ENCODE peak calls at places on chromosomes 13 and 19, in four cellular contexts. X, J, R and P are unnamed samples.

GRCh38 chr19:42528354-42529247 is at the start of gene CEACAM1:
- DNase-seq in X (no peak), J (no peak), R (no peak), P (no peak)

GRCh38 chr19:17775245-17775927 is 19.6 kb upstream of the B3GNT3 start:
- DNase-seq in X (peak), J (no peak), R (peak), P (peak)

GRCh38 chr19:46753420-46754155 is 7.3 kb upstream of the STRN4 start:
- DNase-seq in X (peak), J (no peak), R (no peak), P (peak)

GRCh38 chr19:51524661-51525264 is 6.7 kb downstream of the SIGLEC6 start:
- DNase-seq in X (no peak), J (no peak), R (no peak), P (no peak)

GRCh38 chr13:106989866-106990265 is 421.9 kb upstream of the ARGLU1 start:
- DNase-seq in X (no peak), J (no peak), R (no peak), P (no peak)

GRCh38 chr13:100751826-100752225 is 77.2 kb upstream of the TMTC4 start:
- DNase-seq in X (no peak), J (no peak), R (no peak), P (no peak)

GRCh38 chr19:34254552-34255432 is at the start of gene GARRE1:
- DNase-seq in X (peak), J (no peak), R (peak), P (peak)

GRCh38 chr19:58474291-58474996 is 1.7 kb upstream of the ZNF446 start:
- DNase-seq in X (no peak), J (no peak), R (peak), P (no peak)

GRCh38 chr19:42048992-42049391 is 21.0 kb downstream of the GRIK5 start:
- DNase-seq in X (no peak), J (no peak), R (no peak), P (no peak)

DNA sequence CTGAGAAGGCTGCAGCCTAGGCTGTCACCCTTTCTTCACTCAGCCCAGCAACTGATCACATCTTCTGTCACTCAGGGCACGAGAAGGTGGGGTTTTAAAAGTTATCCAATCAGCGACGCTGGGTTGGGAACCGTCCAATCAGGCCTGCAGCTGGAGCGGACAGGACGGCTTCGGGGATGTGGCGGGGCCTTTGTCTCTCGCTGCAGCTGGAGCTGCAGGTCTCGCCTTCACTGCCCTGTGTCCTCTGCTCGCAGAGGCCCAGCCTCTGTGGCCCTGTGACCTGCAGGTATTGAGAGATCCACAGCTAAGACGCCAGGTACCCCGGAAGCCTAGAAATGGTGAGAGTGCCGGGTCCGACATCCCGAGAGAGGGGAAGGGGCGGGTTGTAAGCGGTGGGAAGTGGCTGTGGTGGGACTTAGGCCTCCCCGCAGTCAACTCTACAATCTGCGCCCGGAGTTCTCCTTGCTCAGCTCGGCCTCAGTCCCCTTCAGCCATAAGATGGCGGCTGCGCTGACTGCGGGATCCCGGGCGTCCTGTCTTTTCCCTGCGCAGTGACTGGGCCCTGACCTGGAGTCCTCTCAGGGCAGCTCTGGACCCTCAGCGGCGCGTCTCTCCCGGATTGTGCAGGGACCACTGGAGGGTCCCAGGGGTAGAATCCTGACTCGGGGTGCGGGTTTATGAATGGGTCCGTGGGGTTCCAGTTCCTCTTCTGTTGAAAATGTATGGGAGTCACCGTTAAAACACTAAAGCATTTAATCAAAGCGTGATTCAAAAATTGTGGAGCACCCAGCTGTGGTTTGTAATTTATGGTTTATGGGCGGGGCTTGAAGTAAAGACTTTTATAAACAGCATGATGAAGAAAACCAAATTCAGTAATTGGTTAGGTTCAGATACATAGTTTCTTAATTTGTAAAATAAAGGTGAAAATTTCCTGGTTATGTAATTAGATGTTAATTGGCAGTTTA is at the start of gene ZNF714:
- DNase-seq in X (peak), J (peak), R (peak), P (peak)
- H2BK5ac ChIP-seq in X (no peak), J (peak), R (peak), P (no peak)

DNA sequence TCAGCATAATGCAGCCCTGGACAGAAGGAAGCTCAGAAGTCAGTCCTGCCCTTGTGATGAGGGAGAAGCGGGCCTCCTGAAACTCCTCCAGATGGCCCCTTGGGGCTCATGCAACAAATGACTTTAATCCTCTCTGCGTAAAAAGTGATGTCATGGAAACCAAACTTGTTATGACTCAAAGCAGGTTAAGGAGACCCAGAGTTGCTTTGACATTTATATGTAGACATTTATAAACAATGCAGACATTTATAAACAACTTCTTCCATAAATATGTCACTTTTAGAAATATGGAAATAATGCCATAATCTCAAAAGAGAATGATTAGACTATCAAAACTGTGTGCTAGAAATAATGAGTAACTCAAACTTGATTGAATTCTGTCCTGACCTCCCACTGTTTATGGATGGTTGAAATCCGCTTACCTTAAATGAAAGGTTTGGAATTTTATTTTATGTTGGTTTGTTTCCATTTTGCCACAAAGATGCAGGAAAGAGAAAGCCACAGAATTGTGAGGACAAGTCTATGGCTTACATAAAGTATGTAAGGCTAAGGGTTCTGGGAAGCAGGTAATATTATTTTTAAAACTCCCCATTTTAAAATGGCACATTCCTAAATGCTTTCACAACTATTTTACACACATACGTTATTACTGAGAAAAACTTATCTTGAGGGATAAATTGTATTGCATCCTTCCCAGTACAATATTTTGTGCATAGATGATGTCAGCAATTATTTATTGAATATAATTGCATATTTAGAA is 73.7 kb downstream of the CYSLTR2 start:
- DNase-seq in X (no peak), J (no peak), R (peak), P (no peak)
- H3K56ac ChIP-seq in X (no peak), J (no peak), R (no peak), P (no peak)

GRCh38 chr19:1839658-1840540 is 8.4 kb downstream of the REXO1 start:
- DNase-seq in X (no peak), J (no peak), R (no peak), P (no peak)

GRCh38 chr19:1833540-1833939 is 14.7 kb downstream of the REXO1 start:
- DNase-seq in X (no peak), J (no peak), R (no peak), P (no peak)

GRCh38 chr19:1837625-1838105 is 10.6 kb downstream of the REXO1 start:
- DNase-seq in X (peak), J (no peak), R (no peak), P (peak)

GRCh38 chr19:1837222-1837565 is 11.1 kb downstream of the REXO1 start:
- DNase-seq in X (no peak), J (no peak), R (no peak), P (no peak)

GRCh38 chr19:1836458-1837221 is 11.6 kb downstream of the REXO1 start:
- DNase-seq in X (no peak), J (no peak), R (no peak), P (no peak)
- H2BK5ac ChIP-seq in X (no peak), J (no peak), R (no peak), P (no peak)

GRCh38 chr13:77360032-77360431 is 33.1 kb upstream of the MYCBP2 start:
- DNase-seq in X (no peak), J (no peak), R (no peak), P (no peak)
- H3K56ac ChIP-seq in X (no peak), J (no peak), R (no peak), P (no peak)

GRCh38 chr19:19226663-19227062 is 14.9 kb downstream of the NCAN start:
- DNase-seq in X (no peak), J (no peak), R (no peak), P (peak)
- H2BK5ac ChIP-seq in X (no peak), J (no peak), R (no peak), P (no peak)